ENCODE peak calls at places on chromosomes 7 and 10, in four cellular contexts. R is progenitor cell of endocrine pancreas; A is activated CD8-positive, alpha-beta memory T cell treated with anti-CD3 and anti-CD28 coated beads for 24 hours; P is neural crest cell. G is an unnamed sample.
A peak's percentile ranks its signal among the peaks of the same experiment; 100 is the strongest.

GRCh38 chr7:91894781-91895480 is 14.4 kb upstream of the MTERF1 start:
- DNase-seq in P (no peak), R (no peak), A (no peak), G (no peak)

GRCh38 chr7:149856-150636 is 42.3 kb upstream of the FAM20C start:
- DNase-seq in R (peak; percentile 24), P (peak; percentile 12), A (no peak), G (no peak)

GRCh38 chr7:158103378-158103777 is 484.2 kb downstream of the PTPRN2 start:
- DNase-seq in A (no peak), R (no peak), P (no peak), G (no peak)

GRCh38 chr7:144018065-144018464 is 17.9 kb downstream of the OR6B1 start:
- DNase-seq in P (no peak), A (no peak), R (no peak), G (no peak)

GRCh38 chr10:93199221-93199681 is 125.6 kb downstream of the CYP26A1 start:
- DNase-seq in A (no peak), R (no peak), P (no peak), G (no peak)

GRCh38 chr7:101814081-101814995 is 3.1 kb upstream of the CUX1 start:
- DNase-seq in A (peak; percentile 84), R (peak; percentile 40), P (peak; percentile 43), G (peak; percentile 79)

GRCh38 chr7:79982151-79982770 is 152.4 kb upstream of the GNAI1 start:
- DNase-seq in R (no peak), P (no peak), A (no peak), G (no peak)

GRCh38 chr7:12269100-12269895 is 58.2 kb downstream of the TMEM106B start:
- DNase-seq in P (no peak), A (no peak), R (no peak), G (no peak)